ENCODE peak calls at places on chromosomes 7 and 10, in four cellular contexts. V, O, C and Z are unnamed samples.

GRCh38 chr10:120406380-120406779 is 50.6 kb upstream of the PLPP4 start:
- DNase-seq in V (no peak), C (no peak), O (no peak), Z (no peak)

GRCh38 chr10:14386202-14386593 is 55.5 kb upstream of the FRMD4A start:
- DNase-seq in V (no peak), C (peak; percentile 94), O (no peak), Z (peak; percentile 73)

GRCh38 chr10:31605846-31606543 is 287.0 kb downstream of the ZEB1 start:
- DNase-seq in C (no peak), V (no peak), O (no peak), Z (no peak)

GRCh38 chr7:99312316-99313203 is 13.1 kb upstream of the ARPC1A start:
- DNase-seq in C (peak; percentile 94), V (peak; percentile 87), O (peak; percentile 70), Z (no peak)

GRCh38 chr7:94595717-94596116 is 60.2 kb downstream of the SGCE start:
- DNase-seq in O (no peak), V (no peak), C (no peak), Z (no peak)

GRCh38 chr10:13087986-13088618 is 11.9 kb upstream of the OPTN start:
- DNase-seq in C (no peak), V (no peak), O (no peak), Z (no peak)

GRCh38 chr7:159032310-159032709 is 112.4 kb downstream of the VIPR2 start:
- DNase-seq in V (no peak), O (no peak), C (no peak), Z (no peak)

GRCh38 chr7:137151056-137151731 is 192.3 kb downstream of the PTN start:
- DNase-seq in V (no peak), C (peak; percentile 10), O (no peak), Z (no peak)

GRCh38 chr10:28838908-28839307 is 161.6 kb downstream of the BAMBI start:
- DNase-seq in V (no peak), O (no peak), C (peak; percentile 59), Z (no peak)

GRCh38 chr10:113945075-113945686 is 90.7 kb downstream of the NHLRC2 start:
- DNase-seq in C (peak; percentile 60), O (no peak), V (no peak), Z (no peak)

GRCh38 chr7:79982151-79982770 is 152.4 kb upstream of the GNAI1 start:
- DNase-seq in O (no peak), V (no peak), C (peak; percentile 80), Z (no peak)

GRCh38 chr10:43235070-43235900 is 31.6 kb downstream of the RASGEF1A start:
- DNase-seq in O (no peak), C (no peak), V (no peak), Z (no peak)

GRCh38 chr10:3484306-3485187 is 300.5 kb downstream of the KLF6 start:
- DNase-seq in C (peak; percentile 88), V (no peak), O (peak; percentile 89), Z (no peak)

GRCh38 chr7:124322561-124322960 is 289.7 kb upstream of the TMEM229A start:
- DNase-seq in O (no peak), C (peak; percentile 34), V (no peak), Z (no peak)

GRCh38 chr7:115230882-115231508 is 309.1 kb downstream of the MDFIC start:
- DNase-seq in C (peak; percentile 89), O (no peak), V (no peak), Z (peak; percentile 64)

GRCh38 chr7:105151152-105151551 is 137.1 kb downstream of the KMT2E start:
- DNase-seq in V (no peak), C (no peak), O (no peak), Z (no peak)

GRCh38 chr10:103649654-103650423 is 156.3 kb downstream of the NEURL1 start:
- DNase-seq in O (peak; percentile 18), V (no peak), C (no peak), Z (no peak)

GRCh38 chr7:78073470-78074382 is 275.2 kb downstream of the PHTF2 start:
- DNase-seq in O (no peak), V (peak; percentile 56), C (no peak), Z (no peak)
- H2AFZ ChIP-seq in O (no peak overlapping the region), V (no peak overlapping the region), C (no peak overlapping the region), Z (no peak overlapping the region)

GRCh38 chr7:37663693-37664092 is 19.9 kb upstream of the GPR141 start:
- DNase-seq in O (no peak), C (no peak), V (no peak), Z (no peak)
- H2AFZ ChIP-seq in O (no peak overlapping the region), C (no peak overlapping the region), V (no peak overlapping the region), Z (no peak overlapping the region)

GRCh38 chr10:110279062-110279986 is 25.4 kb downstream of the SMNDC1 start:
- DNase-seq in C (peak; percentile 83), V (peak; percentile 79), O (peak; percentile 73), Z (no peak)
- H2AFZ ChIP-seq in C (no peak overlapping the region), V (no peak overlapping the region), O (peak overlapping the region; percentile 63), Z (peak overlapping the region; percentile 78)

GRCh38 chr7:10924370-10924769 is 49.3 kb upstream of the PHF14 start:
- DNase-seq in C (peak; percentile 62), O (no peak), V (no peak), Z (no peak)
- H2AFZ ChIP-seq in C (no peak overlapping the region), O (no peak overlapping the region), V (no peak overlapping the region), Z (no peak overlapping the region)

GRCh38 chr10:100519321-100520051 is at the start of gene SEC31B:
- DNase-seq in O (no peak), V (peak; percentile 76), C (peak; percentile 33), Z (no peak)

GRCh38 chr10:100522107-100522811 is 2.6 kb upstream of the SEC31B start:
- DNase-seq in V (no peak), C (peak; percentile 65), O (no peak), Z (no peak)

GRCh38 chr10:100518761-100519241 is 860 bp downstream of the SEC31B start:
- DNase-seq in V (peak; percentile 87), C (peak; percentile 94), O (peak; percentile 51), Z (no peak)

GRCh38 chr10:100520811-100521210 is 1.1 kb upstream of the SEC31B start:
- DNase-seq in V (no peak), C (no peak), O (no peak), Z (no peak)

GRCh38 chr10:100522945-100523344 is 3.3 kb upstream of the SEC31B start:
- DNase-seq in C (no peak), V (no peak), O (no peak), Z (no peak)
- H2AFZ ChIP-seq in C (no peak overlapping the region), V (no peak overlapping the region), O (no peak overlapping the region), Z (no peak overlapping the region)

DNA sequence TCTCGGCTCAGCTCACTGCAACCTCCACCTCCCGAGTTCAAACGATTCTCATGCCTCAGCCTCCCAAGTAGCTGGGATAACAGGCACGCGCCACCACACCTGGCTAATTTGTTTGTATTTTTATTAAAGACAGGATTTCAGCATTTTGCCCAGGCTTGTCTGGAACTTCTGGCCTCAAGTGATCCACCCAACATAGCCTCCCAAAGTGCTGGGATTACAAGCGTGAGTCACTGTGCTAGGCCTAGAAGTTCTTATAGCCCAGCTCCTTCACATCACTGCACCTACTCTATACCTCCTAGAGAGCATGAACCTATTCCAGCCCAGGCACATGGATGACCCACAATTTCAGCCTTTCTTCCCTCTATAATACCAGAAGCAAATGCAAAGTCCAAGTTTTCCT is 1.3 kb upstream of the BLOC1S2 start:
- DNase-seq in V (no peak), O (no peak), C (no peak), Z (no peak)
- H2AFZ ChIP-seq in V (no peak overlapping the region), O (no peak overlapping the region), C (no peak overlapping the region), Z (no peak overlapping the region)

DNA sequence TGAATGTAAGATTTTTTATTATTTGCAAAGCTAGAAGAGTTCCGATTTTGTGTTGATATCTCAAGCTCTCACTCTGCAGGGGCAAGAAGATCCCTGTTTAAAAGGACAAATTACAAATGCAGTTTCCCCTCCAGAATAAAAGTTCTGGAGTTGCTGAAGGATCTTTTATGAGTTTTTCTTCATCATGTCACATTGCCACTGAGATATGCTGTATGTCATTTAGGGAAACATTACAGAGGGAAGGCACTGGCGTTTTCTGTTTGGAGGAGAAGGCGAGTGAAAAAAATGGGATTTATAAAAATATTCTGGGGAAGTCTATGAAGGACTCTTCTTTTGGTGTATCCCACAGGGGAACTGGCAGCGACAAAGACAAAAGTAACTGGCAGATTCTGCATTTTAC is 57.4 kb downstream of the POU6F2 start:
- DNase-seq in C (no peak), V (peak; percentile 28), O (no peak), Z (no peak)
- H2AFZ ChIP-seq in C (no peak overlapping the region), V (peak overlapping the region; percentile 35), O (no peak overlapping the region), Z (no peak overlapping the region)

GRCh38 chr7:87328281-87328680 is 17.2 kb upstream of the CROT start:
- DNase-seq in V (peak; percentile 58), O (peak; percentile 62), C (no peak), Z (no peak)

GRCh38 chr7:87330316-87330715 is 15.1 kb upstream of the CROT start:
- DNase-seq in C (peak; percentile 73), O (no peak), V (no peak), Z (no peak)

GRCh38 chr7:87332321-87332720 is 13.1 kb upstream of the CROT start:
- DNase-seq in O (no peak), C (no peak), V (no peak), Z (no peak)

GRCh38 chr7:87331687-87332256 is 13.7 kb upstream of the CROT start:
- DNase-seq in V (no peak), C (no peak), O (no peak), Z (no peak)

DNA sequence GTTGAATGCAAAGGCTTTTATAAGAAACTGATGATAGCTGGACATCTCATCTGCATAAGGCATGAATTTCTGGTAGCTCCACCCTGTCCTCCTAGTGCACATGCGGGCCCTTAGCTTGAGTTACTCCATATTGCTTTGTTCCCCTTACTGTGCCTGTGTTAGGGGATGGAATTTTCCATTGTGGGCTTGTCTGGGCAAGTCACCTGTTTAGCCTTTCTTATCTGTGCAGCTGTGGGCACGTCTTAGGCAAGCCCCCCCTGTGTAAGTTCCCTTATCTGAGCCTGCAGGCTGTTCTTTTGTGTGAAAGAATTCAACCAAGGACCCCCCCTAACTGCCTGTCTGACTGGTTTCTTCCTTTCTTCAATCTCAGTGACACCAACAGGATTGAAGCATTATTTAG is 14.5 kb upstream of the CROT start:
- DNase-seq in O (peak; percentile 13), C (peak; percentile 30), V (no peak), Z (no peak)
- H2AFZ ChIP-seq in O (no peak overlapping the region), C (peak overlapping the region; percentile 5), V (no peak overlapping the region), Z (peak overlapping the region; percentile 30)

DNA sequence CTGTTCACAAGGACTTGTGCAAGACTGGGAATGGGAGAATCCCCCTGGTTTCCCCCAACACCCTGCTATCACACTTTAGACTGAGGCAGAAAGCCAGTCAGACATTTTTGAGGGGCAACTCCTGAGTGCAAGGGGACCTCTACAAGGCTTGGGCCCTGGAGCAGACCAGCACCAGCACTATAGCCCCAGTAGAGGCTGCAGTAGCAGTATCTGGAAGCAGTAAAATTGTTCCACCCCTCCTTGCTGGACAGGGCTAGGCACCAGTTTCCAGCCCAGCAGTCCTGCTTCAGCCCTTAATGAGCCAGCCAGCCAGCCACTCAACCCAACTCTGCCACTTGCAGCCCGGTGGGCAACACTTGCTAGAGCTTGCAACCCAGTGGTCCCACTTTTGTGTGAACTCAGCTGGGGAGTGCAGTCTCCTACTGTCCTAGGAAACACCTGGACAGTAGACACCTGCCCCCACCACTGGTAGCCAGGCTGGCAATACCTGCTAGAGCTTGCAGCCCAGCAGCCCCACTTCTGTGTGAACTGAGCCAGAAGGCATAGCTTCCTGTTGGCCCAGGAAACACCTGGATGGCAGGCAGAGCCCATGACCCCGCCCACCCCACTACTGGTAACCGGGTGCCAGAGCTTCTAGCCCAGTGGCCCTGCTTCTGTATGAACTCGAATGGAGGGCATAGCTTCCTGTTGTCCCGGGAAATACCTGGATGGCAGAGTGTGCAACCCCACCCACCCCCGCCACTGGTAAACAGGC is 65.0 kb downstream of the FBXL13 start:
- DNase-seq in V (no peak), O (peak; percentile 75), C (no peak), Z (no peak)
- H2AFZ ChIP-seq in V (no peak overlapping the region), O (peak overlapping the region; percentile 48), C (no peak overlapping the region), Z (peak overlapping the region; percentile 94)